ENCODE peak calls at places on chromosomes 11 and 22, in six cellular contexts. One of them, this sample, is unnamed.

GRCh38 chr22:33119044-33119443 is 60.9 kb upstream of the SYN3 start:
- DNase-seq in endothelial cell of umbilical vein: no peak
- DNase-seq in K562: no peak
- DNase-seq in HCT116: no peak
- DNase-seq in GM12878: no peak
- DNase-seq in HepG2: no peak
- DNase-seq in this sample: no peak

GRCh38 chr22:46069518-46070214 is 80.7 kb upstream of the PPARA start:
- DNase-seq in K562: no peak
- DNase-seq in GM12878: no peak
- DNase-seq in endothelial cell of umbilical vein: peak; percentile 92
- DNase-seq in HepG2: no peak
- DNase-seq in HCT116: peak; percentile 91
- DNase-seq in this sample: no peak

GRCh38 chr11:76918941-76919386 is 58.2 kb downstream of the ACER3 start:
- DNase-seq in GM12878: peak; percentile 19
- DNase-seq in HCT116: peak; percentile 44
- DNase-seq in K562: peak; percentile 78
- DNase-seq in HepG2: peak; percentile 58
- DNase-seq in endothelial cell of umbilical vein: peak; percentile 73
- DNase-seq in this sample: peak; percentile 73

GRCh38 chr11:44036811-44037657 is 10.7 kb upstream of the ACCSL start:
- DNase-seq in K562: peak; percentile 79
- DNase-seq in endothelial cell of umbilical vein: peak; percentile 65
- DNase-seq in HCT116: peak; percentile 61
- DNase-seq in GM12878: peak; percentile 4
- DNase-seq in HepG2: peak; percentile 63
- DNase-seq in this sample: peak; percentile 96

GRCh38 chr11:132962026-132962425 is 570.3 kb downstream of the OPCML start:
- DNase-seq in GM12878: no peak
- DNase-seq in K562: no peak
- DNase-seq in HepG2: no peak
- DNase-seq in endothelial cell of umbilical vein: no peak
- DNase-seq in HCT116: no peak
- DNase-seq in this sample: no peak

GRCh38 chr11:120215634-120216033 is 4.8 kb downstream of the OAF start:
- DNase-seq in GM12878: no peak
- DNase-seq in endothelial cell of umbilical vein: peak; percentile 50
- DNase-seq in HCT116: no peak
- DNase-seq in K562: peak; percentile 34
- DNase-seq in HepG2: no peak
- DNase-seq in this sample: no peak

GRCh38 chr11:87374206-87374793 is 336.6 kb downstream of the TMEM135 start:
- DNase-seq in HepG2: no peak
- DNase-seq in HCT116: no peak
- DNase-seq in endothelial cell of umbilical vein: no peak
- DNase-seq in GM12878: no peak
- DNase-seq in K562: no peak
- DNase-seq in this sample: no peak

GRCh38 chr11:6609502-6610015 is 2.5 kb downstream of the TAF10 start:
- DNase-seq in K562: no peak
- DNase-seq in HCT116: no peak
- DNase-seq in endothelial cell of umbilical vein: no peak
- DNase-seq in GM12878: no peak
- DNase-seq in HepG2: no peak
- DNase-seq in this sample: no peak

GRCh38 chr11:2512431-2513407 is 67.9 kb downstream of the KCNQ1 start:
- DNase-seq in GM12878: no peak
- DNase-seq in K562: no peak
- DNase-seq in endothelial cell of umbilical vein: no peak
- DNase-seq in HCT116: no peak
- DNase-seq in HepG2: no peak
- DNase-seq in this sample: no peak

GRCh38 chr22:24893341-24894070 is 53.0 kb downstream of the LHFPL7 start:
- DNase-seq in GM12878: no peak
- DNase-seq in HepG2: no peak
- DNase-seq in endothelial cell of umbilical vein: no peak
- DNase-seq in K562: no peak
- DNase-seq in HCT116: no peak
- DNase-seq in this sample: no peak

GRCh38 chr11:69012092-69013008 is 696 bp downstream of the MRGPRF start:
- DNase-seq in GM12878: no peak
- DNase-seq in HepG2: no peak
- DNase-seq in endothelial cell of umbilical vein: no peak
- DNase-seq in HCT116: no peak
- DNase-seq in K562: no peak
- DNase-seq in this sample: peak; percentile 34

GRCh38 chr11:44624761-44625221 is 59.3 kb downstream of the CD82 start:
- DNase-seq in K562: no peak
- DNase-seq in GM12878: no peak
- DNase-seq in endothelial cell of umbilical vein: no peak
- DNase-seq in HCT116: no peak
- DNase-seq in HepG2: no peak
- DNase-seq in this sample: no peak

GRCh38 chr11:22521226-22521625 is 104.4 kb downstream of the FANCF start:
- DNase-seq in HCT116: peak; percentile 6
- DNase-seq in HepG2: peak; percentile 1
- DNase-seq in K562: peak; percentile 1
- DNase-seq in GM12878: no peak
- DNase-seq in endothelial cell of umbilical vein: no peak
- DNase-seq in this sample: no peak

GRCh38 chr22:25970348-25970995 is 198.8 kb upstream of the SEZ6L start:
- DNase-seq in GM12878: no peak
- DNase-seq in HCT116: no peak
- DNase-seq in K562: no peak
- DNase-seq in endothelial cell of umbilical vein: no peak
- DNase-seq in HepG2: no peak
- DNase-seq in this sample: peak; percentile 73

GRCh38 chr22:43012390-43012789 is 2.6 kb downstream of the PACSIN2 start:
- DNase-seq in HepG2: no peak
- DNase-seq in GM12878: no peak
- DNase-seq in K562: no peak
- DNase-seq in HCT116: no peak
- DNase-seq in endothelial cell of umbilical vein: no peak
- DNase-seq in this sample: no peak
- H4K20me1 ChIP-seq in HepG2: peaks cover 33% of the 10 kb centered on the region
- H4K20me1 ChIP-seq in GM12878: peaks cover 5% of the 10 kb centered on the region
- H4K20me1 ChIP-seq in K562: peaks cover 13% of the 10 kb centered on the region
- H4K20me1 ChIP-seq in HCT116: peaks cover 11% of the 10 kb centered on the region
- H4K20me1 ChIP-seq in endothelial cell of umbilical vein: no peaks in the 10 kb centered on the region
- H4K20me1 ChIP-seq in this sample: peaks cover 50% of the 10 kb centered on the region

DNA sequence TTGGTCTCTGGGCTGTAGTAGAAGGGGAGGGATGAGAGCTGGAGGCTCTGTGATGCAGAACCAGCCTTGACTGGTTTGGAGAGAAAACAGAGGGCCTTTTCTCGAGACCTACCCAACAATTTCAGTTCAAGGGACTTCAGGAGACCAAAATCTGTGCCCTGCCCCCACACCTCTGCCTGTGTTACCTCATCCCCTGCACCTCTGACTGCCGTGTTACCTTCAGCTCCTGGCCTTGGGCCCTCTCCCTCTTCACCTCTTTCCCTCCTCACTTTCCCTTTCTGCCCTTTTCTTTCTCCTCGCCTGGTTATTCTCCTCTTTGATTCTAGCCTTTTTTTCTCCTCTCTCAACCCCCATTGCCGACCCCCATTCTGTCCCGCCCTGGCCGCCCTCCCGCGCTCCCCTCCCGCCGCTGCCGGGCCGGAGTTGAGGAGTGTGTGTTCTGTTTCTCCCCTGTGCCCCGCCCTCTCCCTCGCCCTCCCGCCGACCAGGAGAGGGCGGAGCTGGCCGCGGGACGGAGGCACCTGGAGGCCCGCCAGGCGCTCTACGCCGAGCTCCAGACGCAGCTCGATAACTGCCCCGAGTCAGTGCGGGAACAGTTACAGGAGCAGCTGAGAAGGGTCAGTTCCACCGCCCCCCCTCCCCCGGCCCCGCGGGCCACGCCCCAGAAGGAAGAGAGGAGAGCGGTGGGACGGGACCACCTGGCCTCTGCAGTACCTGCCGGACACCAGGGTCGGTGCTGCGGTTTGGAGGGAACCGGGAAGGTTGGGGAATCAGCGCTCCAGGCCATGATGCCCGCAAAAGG is 27.2 kb downstream of the PHLDB1 start:
- DNase-seq in K562: peak; percentile 92
- DNase-seq in HepG2: peak; percentile 41
- DNase-seq in GM12878: no peak
- DNase-seq in HCT116: no peak
- DNase-seq in endothelial cell of umbilical vein: no peak
- DNase-seq in this sample: peak; percentile 96
- TF ChIP-seq CTCF in K562: peak; percentile 41
- TF ChIP-seq CTCF in HepG2: peak; percentile 62
- TF ChIP-seq CTCF in GM12878: no peak
- TF ChIP-seq CTCF in HCT116: peak; percentile 18
- TF ChIP-seq CTCF in endothelial cell of umbilical vein: no peak
- TF ChIP-seq CTCF in this sample: peak; percentile 23

DNA sequence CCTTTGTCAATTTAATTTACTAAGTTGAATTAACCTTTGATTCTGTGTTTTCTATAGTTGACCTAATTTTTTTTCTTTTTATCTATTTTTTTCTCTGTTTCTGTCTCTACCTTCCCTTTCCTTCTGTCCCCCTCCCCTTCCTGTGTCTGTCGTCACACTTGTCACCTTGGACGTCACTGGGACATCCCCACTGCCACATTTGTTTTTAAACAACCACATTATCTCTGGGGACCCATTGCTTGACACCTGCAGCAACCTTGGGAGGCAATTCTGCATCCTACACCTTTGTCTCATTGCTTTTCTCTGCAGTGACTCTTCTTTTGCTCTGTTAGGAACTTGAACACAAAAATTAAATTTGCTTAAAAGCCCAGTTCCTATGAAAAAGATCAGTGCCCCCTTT is 51.8 kb upstream of the TTC12 start:
- DNase-seq in HCT116: no peak
- DNase-seq in K562: no peak
- DNase-seq in GM12878: no peak
- DNase-seq in endothelial cell of umbilical vein: no peak
- DNase-seq in HepG2: no peak
- DNase-seq in this sample: no peak
- TF ChIP-seq POLR2AphosphoS5 in HCT116: no peak
- TF ChIP-seq POLR2AphosphoS5 in K562: no peak
- TF ChIP-seq POLR2AphosphoS5 in GM12878: no peak
- TF ChIP-seq POLR2AphosphoS5 in endothelial cell of umbilical vein: no peak
- TF ChIP-seq POLR2AphosphoS5 in HepG2: no peak
- TF ChIP-seq POLR2AphosphoS5 in this sample: no peak

GRCh38 chr11:102157219-102157618 is 47.0 kb downstream of the YAP1 start:
- DNase-seq in HepG2: peak; percentile 81
- DNase-seq in endothelial cell of umbilical vein: peak; percentile 4
- DNase-seq in HCT116: no peak
- DNase-seq in GM12878: no peak
- DNase-seq in K562: no peak
- DNase-seq in this sample: no peak

GRCh38 chr11:102153082-102153481 is 42.8 kb downstream of the YAP1 start:
- DNase-seq in HCT116: no peak
- DNase-seq in K562: no peak
- DNase-seq in HepG2: no peak
- DNase-seq in GM12878: no peak
- DNase-seq in endothelial cell of umbilical vein: no peak
- DNase-seq in this sample: no peak

GRCh38 chr11:102158151-102158734 is 48.0 kb downstream of the YAP1 start:
- DNase-seq in K562: no peak
- DNase-seq in endothelial cell of umbilical vein: no peak
- DNase-seq in HCT116: no peak
- DNase-seq in GM12878: no peak
- DNase-seq in HepG2: no peak
- DNase-seq in this sample: no peak

GRCh38 chr11:102154806-102155205 is 44.6 kb downstream of the YAP1 start:
- DNase-seq in HCT116: no peak
- DNase-seq in K562: no peak
- DNase-seq in HepG2: no peak
- DNase-seq in endothelial cell of umbilical vein: no peak
- DNase-seq in GM12878: no peak
- DNase-seq in this sample: no peak

GRCh38 chr11:102155676-102156075 is 45.4 kb downstream of the YAP1 start:
- DNase-seq in K562: no peak
- DNase-seq in GM12878: no peak
- DNase-seq in endothelial cell of umbilical vein: no peak
- DNase-seq in HepG2: no peak
- DNase-seq in HCT116: no peak
- DNase-seq in this sample: no peak
- H4K20me1 ChIP-seq in K562: no peaks in the 10 kb centered on the region
- H4K20me1 ChIP-seq in GM12878: no peaks in the 10 kb centered on the region
- H4K20me1 ChIP-seq in endothelial cell of umbilical vein: peaks cover 2% of the 10 kb centered on the region
- H4K20me1 ChIP-seq in HepG2: peaks cover 12% of the 10 kb centered on the region
- H4K20me1 ChIP-seq in HCT116: peaks cover 16% of the 10 kb centered on the region
- H4K20me1 ChIP-seq in this sample: peaks cover 4% of the 10 kb centered on the region

DNA sequence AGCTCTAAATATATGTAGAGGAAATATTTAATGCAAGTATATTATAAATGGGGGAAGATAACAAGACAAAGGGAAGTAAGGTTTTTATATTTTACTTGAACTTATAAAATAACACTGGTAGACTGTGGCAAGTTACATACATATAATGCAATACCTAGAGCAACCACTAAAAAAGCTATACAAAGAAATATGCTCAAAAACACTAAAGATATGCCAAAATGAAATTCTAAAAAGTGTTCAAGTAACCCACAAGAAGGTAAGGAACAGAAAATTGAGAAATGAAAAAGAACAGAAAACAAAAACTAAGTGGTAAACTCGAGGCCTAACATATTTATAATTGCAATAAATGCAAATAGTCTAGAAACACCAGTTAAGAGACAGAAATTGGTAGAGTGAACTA is 32.5 kb downstream of the BTG4 start:
- DNase-seq in HepG2: no peak
- DNase-seq in GM12878: no peak
- DNase-seq in endothelial cell of umbilical vein: no peak
- DNase-seq in HCT116: no peak
- DNase-seq in K562: no peak
- DNase-seq in this sample: no peak
- TF ChIP-seq CTCF in HepG2: no peak
- TF ChIP-seq CTCF in GM12878: no peak
- TF ChIP-seq CTCF in endothelial cell of umbilical vein: no peak
- TF ChIP-seq CTCF in HCT116: peak; percentile 27
- TF ChIP-seq CTCF in K562: no peak
- TF ChIP-seq CTCF in this sample: no peak

DNA sequence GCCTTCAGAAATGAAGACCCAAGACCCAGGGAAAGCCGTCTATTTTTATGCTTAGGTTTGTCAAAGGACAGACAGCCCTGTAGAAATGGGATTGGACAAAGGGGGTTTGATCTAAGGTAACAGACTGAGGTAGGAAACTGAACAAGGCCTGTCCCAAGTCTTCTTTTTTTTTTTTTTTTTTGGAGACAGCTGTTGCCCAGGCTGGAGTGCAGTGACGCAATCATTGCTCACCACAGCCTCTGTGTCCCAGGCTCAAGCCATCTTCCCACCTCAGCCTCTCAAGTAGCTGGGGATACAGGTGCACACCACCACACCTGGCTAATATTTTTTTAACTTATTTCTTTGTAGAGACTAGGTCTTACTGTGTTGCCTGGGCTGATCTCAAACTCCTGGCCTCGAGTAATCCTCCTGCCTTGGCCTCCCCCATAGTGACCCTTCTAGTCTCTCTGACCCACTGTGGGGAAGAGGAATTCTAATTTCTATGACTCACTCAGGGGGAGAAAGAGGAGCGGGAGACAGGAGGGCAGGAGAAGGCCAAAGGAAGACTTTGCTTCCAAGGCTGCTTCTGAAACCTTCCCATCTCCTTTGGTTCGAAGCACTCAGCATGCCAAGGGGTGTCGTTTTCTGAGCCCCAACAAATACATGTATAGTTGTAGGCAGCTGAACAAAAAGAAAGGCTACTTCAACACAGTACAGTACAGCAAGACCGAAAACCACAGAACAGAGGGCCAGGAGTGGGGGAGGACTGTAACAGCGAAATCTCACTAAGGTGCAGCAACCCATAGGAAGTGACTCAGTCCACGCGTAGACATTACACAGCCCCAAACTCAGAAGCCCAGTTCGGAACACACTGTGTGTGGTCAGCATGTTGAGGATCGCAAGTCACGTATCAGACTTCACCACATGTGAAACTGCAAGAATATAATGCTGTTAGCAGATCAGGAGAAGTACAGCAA is 872 bp downstream of the TMA7B start:
- DNase-seq in HepG2: no peak
- DNase-seq in GM12878: peak; percentile 96
- DNase-seq in HCT116: no peak
- DNase-seq in endothelial cell of umbilical vein: no peak
- DNase-seq in K562: peak; percentile 89
- DNase-seq in this sample: no peak
- TF ChIP-seq POLR2AphosphoS5 in HepG2: no peak
- TF ChIP-seq POLR2AphosphoS5 in GM12878: peak; percentile 43
- TF ChIP-seq POLR2AphosphoS5 in HCT116: no peak
- TF ChIP-seq POLR2AphosphoS5 in endothelial cell of umbilical vein: no peak
- TF ChIP-seq POLR2AphosphoS5 in K562: peak; percentile 69
- TF ChIP-seq POLR2AphosphoS5 in this sample: no peak